ENCODE peak calls at places on chromosome 6, in six cellular contexts. A is activated T-helper 1 cell treated with Interleukin-2 at 50 U/mL for 16 hours, Z is fibroblast of the conjunctiva, P is NCI-H460, Q is Daoy, W is cardiac muscle cell. L is an unnamed sample.

GRCh38 chr6:128305228-128305627 is 215.2 kb downstream of the PTPRK start:
- DNase-seq in A (no peak), Z (no peak), P (no peak), Q (no peak), W (no peak), L (no peak)

GRCh38 chr6:35152067-35152707 is 11.0 kb upstream of the TCP11 start:
- DNase-seq in A (no peak), Z (no peak), P (peak; percentile 7), Q (no peak), W (no peak), L (no peak)

GRCh38 chr6:170439366-170440351 is 113.4 kb downstream of the PSMB1 start:
- DNase-seq in A (no peak), Z (no peak), P (no peak), Q (peak; percentile 68), W (no peak), L (no peak)

GRCh38 chr6:42200035-42200434 is 5.3 kb upstream of the GUCA1B start:
- DNase-seq in A (no peak), Z (peak; percentile 77), P (no peak), Q (peak; percentile 81), W (peak; percentile 93), L (peak; percentile 73)

GRCh38 chr6:25899580-25900408 is 25.8 kb upstream of the SLC17A3 start:
- DNase-seq in A (no peak), Z (no peak), P (no peak), Q (no peak), W (no peak), L (no peak)

GRCh38 chr6:166598441-166599138 is 12.1 kb upstream of the RAMACL start:
- DNase-seq in A (no peak), Z (peak; percentile 79), P (no peak), Q (peak; percentile 75), W (peak; percentile 96), L (peak; percentile 77)

GRCh38 chr6:10184408-10185187 is 230.3 kb downstream of the TFAP2A start:
- DNase-seq in A (no peak), Z (no peak), P (no peak), Q (no peak), W (no peak), L (no peak)

GRCh38 chr6:7726416-7727149 is 684 bp downstream of the BMP6 start:
- DNase-seq in A (no peak), Z (no peak), P (no peak), Q (peak; percentile 65), W (peak; percentile 7), L (peak; percentile 24)

GRCh38 chr6:129929433-129929832 is 68.3 kb upstream of the TMEM244 start:
- DNase-seq in A (no peak), Z (peak; percentile 76), P (no peak), Q (peak; percentile 29), W (peak; percentile 78), L (peak; percentile 33)

GRCh38 chr6:49551126-49551865 is 828 bp downstream of the C6orf141 start:
- DNase-seq in A (no peak), Z (no peak), P (no peak), Q (peak; percentile 43), W (no peak), L (no peak)